ENCODE peak calls at places on chromosomes 2 and 18, in eight cellular contexts. One of them, this sample, is unnamed.

GRCh38 chr18:63137999-63138448 is 181.5 kb downstream of the BCL2 start:
- DNase-seq in GM12878: no peak
- DNase-seq in heart left ventricle: peak; percentile 75
- DNase-seq in endothelial cell: peak; percentile 58
- DNase-seq in stimulated activated CD4-positive, alpha-beta T cell treated with anti-CD3 and anti-CD28 coated beads, Interleukin-12 subunit alpha, Interleukin-12 subunit beta, amount 100 ng/mL, for 24 hours: no peak
- DNase-seq in left cardiac atrium: peak; percentile 44
- DNase-seq in pancreas: no peak
- DNase-seq in foreskin fibroblast: no peak
- DNase-seq in this sample: no peak

GRCh38 chr2:47078541-47079482 is 76.3 kb downstream of the STPG4 start:
- DNase-seq in foreskin fibroblast: no peak
- DNase-seq in endothelial cell: no peak
- DNase-seq in pancreas: no peak
- DNase-seq in left cardiac atrium: no peak
- DNase-seq in stimulated activated CD4-positive, alpha-beta T cell treated with anti-CD3 and anti-CD28 coated beads, Interleukin-12 subunit alpha, Interleukin-12 subunit beta, amount 100 ng/mL, for 24 hours: no peak
- DNase-seq in GM12878: no peak
- DNase-seq in heart left ventricle: no peak
- DNase-seq in this sample: no peak

GRCh38 chr18:42131940-42132244 is 176.9 kb downstream of the PIK3C3 start:
- DNase-seq in endothelial cell: no peak
- DNase-seq in pancreas: no peak
- DNase-seq in heart left ventricle: no peak
- DNase-seq in stimulated activated CD4-positive, alpha-beta T cell treated with anti-CD3 and anti-CD28 coated beads, Interleukin-12 subunit alpha, Interleukin-12 subunit beta, amount 100 ng/mL, for 24 hours: no peak
- DNase-seq in GM12878: no peak
- DNase-seq in left cardiac atrium: no peak
- DNase-seq in foreskin fibroblast: no peak
- DNase-seq in this sample: no peak

GRCh38 chr18:53689886-53690285 is 534.6 kb downstream of the MBD2 start:
- DNase-seq in heart left ventricle: no peak
- DNase-seq in pancreas: no peak
- DNase-seq in stimulated activated CD4-positive, alpha-beta T cell treated with anti-CD3 and anti-CD28 coated beads, Interleukin-12 subunit alpha, Interleukin-12 subunit beta, amount 100 ng/mL, for 24 hours: no peak
- DNase-seq in left cardiac atrium: no peak
- DNase-seq in foreskin fibroblast: no peak
- DNase-seq in endothelial cell: no peak
- DNase-seq in GM12878: no peak
- DNase-seq in this sample: no peak

GRCh38 chr18:45456076-45457066 is 158.9 kb upstream of the SLC14A2 start:
- DNase-seq in stimulated activated CD4-positive, alpha-beta T cell treated with anti-CD3 and anti-CD28 coated beads, Interleukin-12 subunit alpha, Interleukin-12 subunit beta, amount 100 ng/mL, for 24 hours: no peak
- DNase-seq in foreskin fibroblast: peak; percentile 3
- DNase-seq in GM12878: no peak
- DNase-seq in heart left ventricle: no peak
- DNase-seq in left cardiac atrium: no peak
- DNase-seq in pancreas: no peak
- DNase-seq in endothelial cell: no peak
- DNase-seq in this sample: no peak

GRCh38 chr2:171545086-171545485 is 22.8 kb downstream of the CYBRD1 start:
- DNase-seq in endothelial cell: no peak
- DNase-seq in stimulated activated CD4-positive, alpha-beta T cell treated with anti-CD3 and anti-CD28 coated beads, Interleukin-12 subunit alpha, Interleukin-12 subunit beta, amount 100 ng/mL, for 24 hours: no peak
- DNase-seq in GM12878: no peak
- DNase-seq in pancreas: no peak
- DNase-seq in foreskin fibroblast: no peak
- DNase-seq in left cardiac atrium: no peak
- DNase-seq in heart left ventricle: no peak
- DNase-seq in this sample: no peak

GRCh38 chr2:70709275-70709674 is 58.7 kb downstream of the ADD2 start:
- DNase-seq in foreskin fibroblast: no peak
- DNase-seq in endothelial cell: no peak
- DNase-seq in GM12878: no peak
- DNase-seq in stimulated activated CD4-positive, alpha-beta T cell treated with anti-CD3 and anti-CD28 coated beads, Interleukin-12 subunit alpha, Interleukin-12 subunit beta, amount 100 ng/mL, for 24 hours: no peak
- DNase-seq in pancreas: no peak
- DNase-seq in left cardiac atrium: no peak
- DNase-seq in heart left ventricle: no peak
- DNase-seq in this sample: no peak

GRCh38 chr18:22342625-22343024 is 75.1 kb downstream of the CTAGE1 start:
- DNase-seq in endothelial cell: no peak
- DNase-seq in pancreas: no peak
- DNase-seq in stimulated activated CD4-positive, alpha-beta T cell treated with anti-CD3 and anti-CD28 coated beads, Interleukin-12 subunit alpha, Interleukin-12 subunit beta, amount 100 ng/mL, for 24 hours: no peak
- DNase-seq in heart left ventricle: no peak
- DNase-seq in foreskin fibroblast: peak; percentile 30
- DNase-seq in GM12878: no peak
- DNase-seq in left cardiac atrium: peak; percentile 51
- DNase-seq in this sample: no peak

GRCh38 chr2:100250645-100251044 is 71.7 kb downstream of the LONRF2 start:
- DNase-seq in foreskin fibroblast: no peak
- DNase-seq in pancreas: no peak
- DNase-seq in left cardiac atrium: no peak
- DNase-seq in GM12878: no peak
- DNase-seq in endothelial cell: no peak
- DNase-seq in heart left ventricle: no peak
- DNase-seq in stimulated activated CD4-positive, alpha-beta T cell treated with anti-CD3 and anti-CD28 coated beads, Interleukin-12 subunit alpha, Interleukin-12 subunit beta, amount 100 ng/mL, for 24 hours: no peak
- DNase-seq in this sample: peak; percentile 2

GRCh38 chr2:97996679-97997078 is 931 bp upstream of the TMEM131 start:
- DNase-seq in foreskin fibroblast: no peak
- DNase-seq in left cardiac atrium: no peak
- DNase-seq in pancreas: no peak
- DNase-seq in stimulated activated CD4-positive, alpha-beta T cell treated with anti-CD3 and anti-CD28 coated beads, Interleukin-12 subunit alpha, Interleukin-12 subunit beta, amount 100 ng/mL, for 24 hours: no peak
- DNase-seq in GM12878: no peak
- DNase-seq in heart left ventricle: no peak
- DNase-seq in endothelial cell: no peak
- DNase-seq in this sample: no peak

GRCh38 chr2:164840458-164840929 is 1.1 kb downstream of the COBLL1 start:
- DNase-seq in foreskin fibroblast: peak; percentile 3
- DNase-seq in pancreas: peak; percentile 84
- DNase-seq in heart left ventricle: peak; percentile 54
- DNase-seq in GM12878: no peak
- DNase-seq in stimulated activated CD4-positive, alpha-beta T cell treated with anti-CD3 and anti-CD28 coated beads, Interleukin-12 subunit alpha, Interleukin-12 subunit beta, amount 100 ng/mL, for 24 hours: no peak
- DNase-seq in endothelial cell: peak; percentile 25
- DNase-seq in left cardiac atrium: peak; percentile 37
- DNase-seq in this sample: no peak

GRCh38 chr2:20656561-20656960 is 5.7 kb upstream of the HS1BP3 start:
- DNase-seq in heart left ventricle: no peak
- DNase-seq in pancreas: no peak
- DNase-seq in endothelial cell: no peak
- DNase-seq in foreskin fibroblast: no peak
- DNase-seq in GM12878: no peak
- DNase-seq in left cardiac atrium: no peak
- DNase-seq in stimulated activated CD4-positive, alpha-beta T cell treated with anti-CD3 and anti-CD28 coated beads, Interleukin-12 subunit alpha, Interleukin-12 subunit beta, amount 100 ng/mL, for 24 hours: no peak
- DNase-seq in this sample: no peak

GRCh38 chr2:28369355-28369754 is 23.3 kb upstream of the FOSL2 start:
- DNase-seq in pancreas: no peak
- DNase-seq in foreskin fibroblast: no peak
- DNase-seq in stimulated activated CD4-positive, alpha-beta T cell treated with anti-CD3 and anti-CD28 coated beads, Interleukin-12 subunit alpha, Interleukin-12 subunit beta, amount 100 ng/mL, for 24 hours: no peak
- DNase-seq in left cardiac atrium: no peak
- DNase-seq in heart left ventricle: no peak
- DNase-seq in GM12878: no peak
- DNase-seq in endothelial cell: no peak
- DNase-seq in this sample: no peak

GRCh38 chr18:3248670-3249359 is 1.2 kb downstream of the MYL12A start:
- DNase-seq in foreskin fibroblast: peak; percentile 58
- DNase-seq in pancreas: no peak
- DNase-seq in heart left ventricle: no peak
- DNase-seq in left cardiac atrium: no peak
- DNase-seq in endothelial cell: no peak
- DNase-seq in stimulated activated CD4-positive, alpha-beta T cell treated with anti-CD3 and anti-CD28 coated beads, Interleukin-12 subunit alpha, Interleukin-12 subunit beta, amount 100 ng/mL, for 24 hours: no peak
- DNase-seq in GM12878: no peak
- DNase-seq in this sample: no peak

GRCh38 chr2:55418072-55418471 is 1.6 kb downstream of the CCDC88A start:
- DNase-seq in foreskin fibroblast: peak; percentile 15
- DNase-seq in left cardiac atrium: no peak
- DNase-seq in stimulated activated CD4-positive, alpha-beta T cell treated with anti-CD3 and anti-CD28 coated beads, Interleukin-12 subunit alpha, Interleukin-12 subunit beta, amount 100 ng/mL, for 24 hours: no peak
- DNase-seq in heart left ventricle: no peak
- DNase-seq in endothelial cell: no peak
- DNase-seq in GM12878: no peak
- DNase-seq in pancreas: no peak
- DNase-seq in this sample: no peak

GRCh38 chr18:3799515-3799914 is 349.5 kb downstream of the TGIF1 start:
- DNase-seq in endothelial cell: no peak
- DNase-seq in pancreas: no peak
- DNase-seq in heart left ventricle: no peak
- DNase-seq in GM12878: no peak
- DNase-seq in foreskin fibroblast: no peak
- DNase-seq in left cardiac atrium: no peak
- DNase-seq in stimulated activated CD4-positive, alpha-beta T cell treated with anti-CD3 and anti-CD28 coated beads, Interleukin-12 subunit alpha, Interleukin-12 subunit beta, amount 100 ng/mL, for 24 hours: no peak
- DNase-seq in this sample: no peak